ENCODE peak calls at places on chromosome 4, in ten cellular contexts. H, L, O, P, E, V, J, X, N and F are unnamed samples.

GRCh38 chr4:113327513-113327912 is 278.1 kb downstream of the ANK2 start:
- DNase-seq in H (no peak), L (no peak), O (no peak), P (no peak), E (no peak), V (peak; percentile 10), J (no peak), X (peak; percentile 92), N (no peak), F (no peak)

GRCh38 chr4:164383187-164384181 is 370.4 kb upstream of the SMIM31 start:
- DNase-seq in H (peak; percentile 40), L (peak; percentile 21), O (peak; percentile 65), P (no peak), E (no peak), V (no peak), J (peak; percentile 94), X (peak; percentile 58), N (no peak), F (no peak)

GRCh38 chr4:52864816-52865215 is 2.7 kb downstream of the RASL11B start:
- DNase-seq in H (no peak), L (no peak), O (no peak), P (no peak), E (no peak), V (peak; percentile 39), J (no peak), X (no peak), N (no peak), F (no peak)

GRCh38 chr4:31755751-31756150 is 1035.6 kb downstream of the PCDH7 start:
- DNase-seq in H (no peak), L (no peak), O (no peak), P (no peak), E (no peak), V (no peak), J (no peak), X (no peak), N (no peak), F (no peak)

GRCh38 chr4:27019766-27020165 is 159.1 kb downstream of the STIM2 start:
- DNase-seq in H (no peak), L (no peak), O (no peak), P (no peak), E (no peak), V (no peak), J (no peak), X (no peak), N (no peak), F (no peak)

GRCh38 chr4:13378973-13379759 is 105.0 kb downstream of the RAB28 start:
- DNase-seq in H (no peak), L (no peak), O (no peak), P (no peak), E (no peak), V (no peak), J (no peak), X (no peak), N (no peak), F (no peak)

GRCh38 chr4:121182296-121182695 is 18.2 kb upstream of the TNIP3 start:
- DNase-seq in H (no peak), L (no peak), O (no peak), P (no peak), E (no peak), V (peak; percentile 76), J (no peak), X (peak; percentile 41), N (no peak), F (no peak)

GRCh38 chr4:169660929-169661328 is 40.6 kb downstream of the CLCN3 start:
- DNase-seq in H (no peak), L (no peak), O (no peak), P (no peak), E (no peak), V (no peak), J (no peak), X (no peak), N (no peak), F (no peak)

GRCh38 chr4:119300072-119300387 is 21.9 kb downstream of the FABP2 start:
- DNase-seq in H (no peak), L (peak; percentile 74), O (no peak), P (no peak), E (peak; percentile 22), V (peak; percentile 74), J (no peak), X (peak; percentile 53), N (no peak), F (peak; percentile 62)

GRCh38 chr4:144647095-144647959 is 1.4 kb downstream of the HHIP start:
- DNase-seq in H (no peak), L (no peak), O (peak; percentile 32), P (no peak), E (no peak), V (peak; percentile 28), J (no peak), X (peak; percentile 51), N (no peak), F (no peak)

GRCh38 chr4:3375688-3376087 is 66.1 kb upstream of the HGFAC start:
- DNase-seq in H (peak; percentile 77), L (no peak), O (no peak), P (no peak), E (no peak), V (peak; percentile 96), J (no peak), X (peak; percentile 96), N (peak; percentile 40), F (peak; percentile 83)

GRCh38 chr4:152033621-152034020 is 272.8 kb upstream of the GATB start:
- DNase-seq in H (no peak), L (no peak), O (no peak), P (no peak), E (no peak), V (no peak), J (no peak), X (no peak), N (no peak), F (no peak)

GRCh38 chr4:109216085-109216696 is 86.3 kb downstream of the COL25A1 start:
- DNase-seq in H (no peak), L (no peak), O (no peak), P (no peak), E (no peak), V (no peak), J (no peak), X (no peak), N (no peak), F (no peak)

GRCh38 chr4:73836373-73837269 is at the start of gene CXCL6:
- DNase-seq in H (no peak), L (no peak), O (peak; percentile 64), P (no peak), E (no peak), V (peak; percentile 33), J (no peak), X (no peak), N (peak; percentile 50), F (peak; percentile 46)

GRCh38 chr4:45172636-45173035 is 446.3 kb upstream of the GNPDA2 start:
- DNase-seq in H (no peak), L (no peak), O (peak; percentile 42), P (no peak), E (no peak), V (no peak), J (no peak), X (no peak), N (no peak), F (no peak)

GRCh38 chr4:77742054-77742453 is 77.1 kb downstream of the CNOT6L start:
- DNase-seq in H (no peak), L (no peak), O (no peak), P (no peak), E (no peak), V (no peak), J (no peak), X (no peak), N (no peak), F (no peak)

GRCh38 chr4:1765409-1766335 is 27.4 kb upstream of the FGFR3 start:
- DNase-seq in H (no peak), L (no peak), O (no peak), P (no peak), E (no peak), V (no peak), J (no peak), X (no peak), N (no peak), F (no peak)

GRCh38 chr4:49032440-49033161 is 46.5 kb downstream of the CWH43 start:
- DNase-seq in H (no peak), L (no peak), O (no peak), P (no peak), E (no peak), V (peak; percentile 30), J (peak; percentile 8), X (peak; percentile 19), N (no peak), F (no peak)

GRCh38 chr4:94284889-94285288 is 57.7 kb downstream of the HPGDS start:
- DNase-seq in H (no peak), L (no peak), O (no peak), P (no peak), E (no peak), V (no peak), J (no peak), X (no peak), N (no peak), F (no peak)

GRCh38 chr4:157280673-157281072 is 60.1 kb downstream of the GRIA2 start:
- DNase-seq in H (no peak), L (no peak), O (no peak), P (no peak), E (no peak), V (no peak), J (no peak), X (no peak), N (no peak), F (no peak)

GRCh38 chr4:526189-526909 is 27.3 kb downstream of the PIGG start:
- DNase-seq in H (no peak), L (no peak), O (no peak), P (no peak), E (no peak), V (no peak), J (no peak), X (no peak), N (no peak), F (no peak)

GRCh38 chr4:74996996-74997395 is 64.1 kb downstream of the PARM1 start:
- DNase-seq in H (no peak), L (no peak), O (no peak), P (no peak), E (no peak), V (no peak), J (no peak), X (no peak), N (no peak), F (no peak)

GRCh38 chr4:8761167-8761823 is 110.3 kb downstream of the HMX1 start:
- DNase-seq in H (no peak), L (peak; percentile 10), O (no peak), P (peak; percentile 6), E (no peak), V (no peak), J (no peak), X (no peak), N (no peak), F (peak; percentile 22)

GRCh38 chr4:26083987-26084386 is 170.0 kb downstream of the SMIM20 start:
- DNase-seq in H (peak; percentile 37), L (no peak), O (no peak), P (no peak), E (no peak), V (peak; percentile 87), J (no peak), X (peak; percentile 99), N (no peak), F (peak; percentile 59)

GRCh38 chr4:139243448-139244365 is 36.3 kb downstream of the MGARP start:
- DNase-seq in H (peak; percentile 34), L (peak; percentile 64), O (no peak), P (no peak), E (no peak), V (peak; percentile 99), J (no peak), X (peak; percentile 98), N (no peak), F (no peak)

GRCh38 chr4:17664755-17665154 is 50.3 kb downstream of the MED28 start:
- DNase-seq in H (no peak), L (no peak), O (no peak), P (no peak), E (no peak), V (no peak), J (no peak), X (peak; percentile 39), N (no peak), F (no peak)

GRCh38 chr4:53688186-53688790 is 97.0 kb upstream of the LNX1 start:
- DNase-seq in H (peak; percentile 47), L (no peak), O (no peak), P (no peak), E (no peak), V (peak; percentile 100), J (peak; percentile 72), X (peak; percentile 99), N (no peak), F (no peak)

GRCh38 chr4:1543561-1543960 is 137.3 kb upstream of the NKX1-1 start:
- DNase-seq in H (no peak), L (no peak), O (no peak), P (no peak), E (no peak), V (no peak), J (no peak), X (no peak), N (no peak), F (peak; percentile 47)